ENCODE peak calls at places on chromosomes 2 and 18, in six cellular contexts. V, J, E, T, R and P are unnamed samples.

GRCh38 chr2:62415019-62415431 is 91.0 kb downstream of the TMEM17 start:
- DNase-seq in R (peak), J (no peak), T (no peak), E (no peak), V (no peak), P (no peak)

GRCh38 chr2:169095631-169096105 is 26.3 kb downstream of the DHRS9 start:
- DNase-seq in E (no peak), R (no peak), J (no peak), V (peak), T (no peak), P (peak)

GRCh38 chr2:133249362-133249761 is 318.9 kb downstream of the NCKAP5 start:
- DNase-seq in J (no peak), T (no peak), R (no peak), E (no peak), V (no peak), P (no peak)

GRCh38 chr2:146068051-146068450 is 1548.1 kb upstream of the ZEB2 start:
- DNase-seq in R (no peak), J (no peak), T (no peak), V (no peak), E (no peak), P (no peak)

GRCh38 chr2:31246184-31246852 is 12.4 kb downstream of the EHD3 start:
- DNase-seq in V (no peak), E (no peak), R (no peak), T (no peak), J (no peak), P (no peak)

GRCh38 chr2:173511942-173512341 is 157.3 kb downstream of the CDCA7 start:
- DNase-seq in J (no peak), E (no peak), T (no peak), V (no peak), R (no peak), P (no peak)

GRCh38 chr18:10131036-10131774 is 217.4 kb downstream of the VAPA start:
- DNase-seq in E (no peak), V (no peak), T (peak), J (no peak), R (no peak), P (no peak)

GRCh38 chr2:127627740-127628571 is 18.0 kb upstream of the GPR17 start:
- DNase-seq in R (no peak), E (no peak), J (no peak), T (no peak), V (no peak), P (no peak)

GRCh38 chr2:120283649-120284048 is 31.0 kb downstream of the RALB start:
- DNase-seq in R (no peak), J (no peak), T (no peak), V (no peak), E (peak), P (no peak)

GRCh38 chr18:11043694-11044093 is 105.7 kb downstream of the PIEZO2 start:
- DNase-seq in J (no peak), E (peak), V (no peak), T (no peak), R (no peak), P (no peak)

GRCh38 chr2:133040175-133040574 is 370.2 kb upstream of the LYPD1 start:
- DNase-seq in J (no peak), V (no peak), R (no peak), E (no peak), T (no peak), P (no peak)

GRCh38 chr2:23221236-23221635 is 163.7 kb upstream of the KLHL29 start:
- DNase-seq in E (no peak), J (no peak), R (no peak), T (no peak), V (no peak), P (no peak)

GRCh38 chr2:235893129-235893698 is 275.0 kb downstream of the GBX2 start:
- DNase-seq in J (no peak), E (no peak), V (no peak), R (no peak), T (no peak), P (no peak)

GRCh38 chr18:61079714-61080113 is 253.5 kb upstream of the CDH20 start:
- DNase-seq in T (no peak), R (no peak), E (no peak), V (no peak), J (no peak), P (no peak)

GRCh38 chr2:154526234-154526633 is 172.3 kb upstream of the KCNJ3 start:
- DNase-seq in J (no peak), T (no peak), V (no peak), E (no peak), R (no peak), P (no peak)
- H3K27ac ChIP-seq in J (no peak), T (no peak), V (no peak), E (no peak), R (no peak), P (no peak)

DNA sequence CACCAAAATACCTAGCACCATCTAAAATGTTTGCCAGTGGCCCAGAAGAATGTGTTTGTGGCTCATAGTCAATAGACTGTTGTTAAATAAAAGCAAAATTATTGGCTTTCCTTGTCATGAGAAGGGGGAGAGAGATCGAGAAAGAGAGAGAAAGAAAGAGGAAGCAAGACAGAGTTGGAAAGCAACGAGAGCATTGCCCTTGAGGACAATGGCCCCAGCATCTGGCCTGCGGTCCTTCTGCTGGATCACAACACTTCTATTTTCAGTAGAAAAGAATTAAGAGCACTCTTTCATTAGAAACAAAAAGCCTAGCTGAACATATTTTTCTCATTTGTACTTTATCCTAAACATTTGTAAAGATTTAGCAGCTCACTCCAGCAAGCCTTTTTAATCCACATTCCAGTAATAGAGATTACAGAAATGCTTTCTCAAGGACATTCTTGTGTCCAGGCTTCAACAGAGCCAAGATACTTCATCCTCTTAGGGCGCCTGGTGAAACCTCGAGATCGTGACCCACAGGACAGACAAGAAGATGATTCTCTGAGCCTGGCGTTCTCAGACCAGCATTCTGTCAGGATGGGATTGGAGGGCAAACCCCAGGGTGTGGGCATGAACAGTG is 31.6 kb upstream of the AFF3 start:
- DNase-seq in V (no peak), R (no peak), J (no peak), T (no peak), E (no peak), P (no peak)
- TF ChIP-seq MAX in V (no peak), R (no peak), J (no peak), T (no peak), E (no peak), P (no peak)

GRCh38 chr18:49563701-49564100 is 1.8 kb downstream of the LIPG start:
- DNase-seq in R (no peak), E (no peak), V (no peak), T (no peak), J (no peak), P (no peak)

GRCh38 chr18:49563130-49563540 is 1.3 kb downstream of the LIPG start:
- DNase-seq in E (no peak), R (no peak), V (no peak), J (no peak), T (no peak), P (peak)

GRCh38 chr18:49561377-49562193 is at the start of gene LIPG:
- DNase-seq in E (peak), R (no peak), V (peak), T (peak), J (peak), P (peak)

GRCh38 chr18:49561127-49561376 is 805 bp upstream of the LIPG start:
- DNase-seq in J (no peak), E (no peak), R (no peak), V (no peak), T (peak), P (no peak)

DNA sequence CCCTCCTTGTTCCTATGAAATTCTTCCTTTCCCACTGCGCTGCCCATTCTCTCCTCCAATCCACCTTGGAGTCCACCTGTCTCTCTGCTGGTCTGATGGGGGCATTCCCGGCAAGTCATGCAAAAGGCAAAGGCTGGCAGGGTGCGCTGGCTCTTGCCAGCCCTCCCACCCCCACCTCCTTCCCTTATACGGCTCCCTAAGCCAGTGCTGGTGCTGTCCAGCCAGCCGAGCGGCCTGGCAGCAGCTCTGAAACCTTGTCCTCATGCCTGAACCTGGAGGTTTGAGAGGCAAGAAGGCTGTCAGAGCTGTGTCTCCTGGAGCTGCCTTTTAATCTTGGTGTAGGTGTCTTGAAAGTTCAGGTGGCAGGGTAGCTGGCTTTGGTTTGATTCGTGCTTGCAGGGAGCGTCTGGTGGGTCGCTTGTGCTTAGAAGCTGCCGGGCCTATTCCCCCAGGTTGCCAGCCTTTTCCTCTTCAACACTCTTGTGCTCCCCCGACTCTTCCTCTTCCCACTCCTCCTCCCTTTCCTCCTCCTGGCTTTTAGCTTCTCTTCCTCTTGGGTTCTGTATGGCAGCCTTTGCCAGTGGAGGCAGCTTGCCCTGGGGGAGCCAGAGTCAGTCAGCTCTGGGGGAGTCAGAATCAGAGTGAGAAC is 748 bp downstream of the LIPG start:
- DNase-seq in E (no peak), V (no peak), J (peak), T (no peak), R (no peak), P (no peak)
- TF ChIP-seq YY1 in E (no peak), V (no peak), J (no peak), T (no peak), R (no peak), P (no peak)

GRCh38 chr2:129062160-129062912 is 743.7 kb upstream of the HS6ST1 start:
- DNase-seq in T (no peak), E (no peak), J (no peak), V (no peak), R (no peak), P (no peak)
- H3K27ac ChIP-seq in T (no peak), E (no peak), J (no peak), V (no peak), R (no peak), P (no peak)

GRCh38 chr2:27000995-27001394 is 30.6 kb downstream of the MAPRE3 start:
- DNase-seq in J (no peak), R (no peak), T (no peak), V (no peak), E (no peak), P (no peak)
- TF ChIP-seq MAX in J (no peak), R (no peak), T (no peak), V (no peak), E (no peak), P (no peak)

GRCh38 chr2:27736890-27737204 is 34.7 kb upstream of the MRPL33 start:
- DNase-seq in E (no peak), T (no peak), R (no peak), J (no peak), V (no peak), P (no peak)

GRCh38 chr2:27739058-27739373 is 32.5 kb upstream of the MRPL33 start:
- DNase-seq in R (no peak), T (no peak), J (no peak), V (no peak), E (no peak), P (no peak)

GRCh38 chr2:27736031-27736889 is 35.3 kb upstream of the MRPL33 start:
- DNase-seq in E (no peak), J (no peak), T (no peak), R (no peak), V (no peak), P (no peak)

GRCh38 chr2:27738349-27739057 is 33.0 kb upstream of the MRPL33 start:
- DNase-seq in R (no peak), J (no peak), E (peak), V (no peak), T (no peak), P (no peak)

DNA sequence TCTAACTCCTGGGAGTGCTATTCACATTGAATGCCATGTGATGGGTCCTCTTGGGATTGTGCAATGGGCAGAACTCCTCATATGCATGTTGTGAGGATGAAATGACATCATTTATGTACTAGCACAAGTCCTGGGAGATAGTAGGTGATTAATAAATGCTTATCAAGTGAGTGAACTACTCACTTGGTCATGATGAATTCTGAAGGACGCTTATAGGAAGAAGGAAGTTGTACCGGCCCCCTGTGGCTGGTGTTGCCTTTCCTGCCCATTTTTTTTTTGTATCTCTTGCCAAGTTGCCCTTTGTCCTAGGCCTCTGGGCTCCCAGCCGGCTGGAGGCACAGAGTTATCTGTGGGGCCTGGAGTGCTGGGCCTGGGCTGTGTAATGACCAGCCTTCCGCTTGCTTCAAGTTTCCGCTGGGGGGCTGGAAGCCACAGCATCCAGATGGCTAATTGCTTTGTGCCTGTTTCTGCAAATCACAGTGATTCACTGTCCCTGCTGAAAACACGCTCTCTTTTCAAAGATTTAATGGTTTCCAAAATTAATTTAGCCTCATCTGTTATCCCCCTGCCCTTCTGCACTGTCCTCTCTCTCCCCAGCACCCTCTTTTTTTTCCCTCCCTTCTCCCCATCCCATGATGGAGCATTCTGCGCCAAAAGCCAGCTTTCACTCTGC is 33.7 kb upstream of the MRPL33 start:
- DNase-seq in J (no peak), E (peak), R (no peak), V (no peak), T (peak), P (no peak)
- TF ChIP-seq YY1 in J (no peak), E (peak), R (no peak), V (no peak), T (no peak), P (no peak)

GRCh38 chr2:218961229-218961628 is 1.8 kb downstream of the CDK5R2 start:
- DNase-seq in R (no peak), J (no peak), T (no peak), E (no peak), V (no peak), P (no peak)

GRCh38 chr2:218963597-218963996 is 4.1 kb downstream of the CDK5R2 start:
- DNase-seq in T (no peak), V (no peak), R (no peak), E (no peak), J (no peak), P (no peak)

GRCh38 chr2:218964041-218964771 is 4.7 kb downstream of the CDK5R2 start:
- DNase-seq in J (no peak), R (no peak), E (no peak), T (peak), V (peak), P (no peak)

GRCh38 chr2:218961651-218962570 is 2.4 kb downstream of the CDK5R2 start:
- DNase-seq in V (peak), J (peak), R (no peak), E (no peak), T (peak), P (no peak)

DNA sequence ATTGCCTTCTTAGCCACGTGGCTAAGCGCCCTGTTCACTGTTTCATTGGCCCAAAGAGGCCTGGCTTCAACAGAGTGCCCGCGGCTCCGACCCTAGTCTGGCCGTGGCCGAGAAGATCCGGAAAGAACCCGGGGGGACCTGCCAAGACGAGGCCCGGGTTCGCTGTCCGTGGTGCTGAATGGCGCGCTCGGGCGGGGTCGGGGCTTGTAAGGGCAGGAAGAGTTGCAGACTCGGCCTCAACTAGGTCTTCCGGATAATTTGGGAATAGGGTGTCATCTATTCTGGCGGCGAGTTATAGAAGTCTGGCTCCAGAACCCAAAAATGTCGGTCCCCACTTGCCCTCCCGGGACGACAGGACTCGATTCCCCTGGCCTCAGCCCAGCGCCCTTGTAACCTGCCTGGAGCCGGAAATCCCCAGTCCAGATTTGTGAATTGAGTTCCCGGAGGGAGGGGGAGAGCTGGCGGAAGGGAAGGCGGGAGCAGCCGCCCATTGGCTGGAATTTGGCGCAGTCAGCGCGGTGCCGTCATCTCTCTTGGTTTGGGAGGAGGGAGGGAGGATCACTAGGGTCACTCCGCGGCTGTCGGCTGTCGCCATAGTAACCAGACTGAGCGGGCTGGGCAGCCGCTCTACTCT is 3.5 kb downstream of the CDK5R2 start:
- DNase-seq in T (peak), R (no peak), E (peak), J (peak), V (peak), P (peak)
- H3K27ac ChIP-seq in T (no peak), R (no peak), E (no peak), J (no peak), V (no peak), P (no peak)

GRCh38 chr18:24976502-24976901 is 375.5 kb downstream of the ZNF521 start:
- DNase-seq in J (no peak), E (no peak), T (no peak), V (no peak), R (no peak), P (no peak)
- TF ChIP-seq MAX in J (no peak), E (no peak), T (no peak), V (no peak), R (no peak), P (no peak)

DNA sequence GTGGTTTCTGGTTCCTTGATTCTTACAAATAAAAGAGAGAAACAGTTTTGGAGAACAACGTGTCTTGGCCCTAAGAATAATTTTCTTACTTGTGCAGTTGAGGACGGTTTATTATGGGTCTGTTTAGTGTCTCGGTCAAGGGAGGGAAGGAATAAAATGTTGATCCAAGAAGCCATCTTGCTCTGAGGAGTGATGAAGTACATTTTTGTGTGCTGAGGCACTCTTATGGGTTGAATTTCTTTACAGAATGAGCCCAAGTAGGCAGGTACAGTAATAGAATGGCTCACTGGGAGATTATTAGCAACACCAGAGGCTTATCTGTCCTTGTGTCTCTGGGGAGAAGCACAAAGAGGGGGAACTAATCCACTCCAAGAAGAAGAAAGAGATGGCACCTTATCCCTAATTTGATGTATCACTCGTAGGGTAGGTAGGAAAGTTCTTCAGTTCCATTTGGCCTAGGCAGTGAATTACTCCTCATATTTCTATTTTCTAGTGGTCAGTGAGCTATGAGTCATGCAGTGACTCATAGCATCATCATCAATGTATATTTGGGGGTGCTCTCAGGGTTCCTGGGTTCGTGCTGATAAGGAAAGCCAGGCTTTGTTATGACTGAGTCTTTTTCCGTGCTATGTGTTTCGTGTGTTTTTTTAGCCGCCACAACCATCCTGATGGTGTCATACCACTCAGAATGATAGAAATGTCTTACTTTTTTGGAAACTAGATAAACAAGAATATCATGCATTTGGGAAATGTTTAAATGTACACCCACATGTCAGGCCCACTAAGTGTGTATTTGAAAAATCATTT is 250.1 kb upstream of the CTAGE1 start:
- DNase-seq in R (peak), E (no peak), T (no peak), J (no peak), V (peak), P (peak)
- TF ChIP-seq YY1 in R (no peak), E (no peak), T (peak), J (no peak), V (no peak), P (no peak)

DNA sequence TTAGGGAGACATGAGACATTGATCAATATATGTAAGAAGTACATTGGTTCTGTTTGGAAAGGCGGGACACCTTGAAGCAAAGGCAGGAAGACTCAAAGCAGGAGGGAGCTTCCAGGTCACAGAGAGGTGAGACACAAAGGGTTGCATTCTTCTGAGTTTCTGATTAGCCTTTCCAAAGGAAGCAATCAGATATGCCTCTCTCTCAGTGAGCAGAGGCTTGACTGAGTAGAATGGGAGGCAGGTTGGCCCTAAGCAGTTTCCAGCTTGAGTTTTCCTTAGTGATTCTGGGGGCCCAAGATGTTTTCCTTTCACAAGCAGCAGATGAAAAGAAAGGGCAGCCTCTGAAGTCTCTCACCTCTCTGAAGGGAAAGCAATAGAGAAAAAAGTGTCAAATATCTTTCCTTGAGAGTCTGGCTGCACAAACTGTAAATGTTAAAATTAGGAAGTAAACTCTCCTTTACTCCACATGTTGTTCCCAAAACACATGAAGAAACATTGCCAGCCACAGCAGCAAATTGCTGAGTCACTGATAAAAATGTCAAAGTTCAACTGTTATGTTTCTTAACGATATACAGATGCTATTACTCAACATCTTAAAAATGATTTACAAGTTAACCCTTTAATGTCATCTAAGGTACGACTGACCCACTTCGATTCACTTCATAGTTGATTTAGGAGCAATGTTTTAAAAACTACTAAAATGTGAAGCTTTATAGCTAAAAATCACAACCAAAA is 40.3 kb downstream of the CYB5A start:
- DNase-seq in E (peak), T (no peak), J (no peak), R (no peak), V (no peak), P (no peak)
- H3K27ac ChIP-seq in E (peak), T (peak), J (no peak), R (no peak), V (peak), P (no peak)